ENCODE peak calls at places on chromosomes 6 and 20, in ten cellular contexts. H is heart right ventricle, T is psoas muscle, G is astrocyte, U is endothelial cell of umbilical vein, N is cardiac muscle cell, K is HCT116, O is uterus, S is endodermal cell, D is fibroblast of lung. E is an unnamed sample.

GRCh38 chr6:11613858-11614257 is 76.3 kb downstream of the TMEM170B start:
- DNase-seq in H (no peak), T (no peak), G (peak; percentile 99), U (peak; percentile 96), N (no peak), K (peak; percentile 8), O (no peak), S (no peak), D (peak; percentile 91), E (no peak)

GRCh38 chr6:53266553-53267090 is 82.1 kb downstream of the ELOVL5 start:
- DNase-seq in H (no peak), T (no peak), G (no peak), U (no peak), N (no peak), K (no peak), O (no peak), S (no peak), D (no peak), E (no peak)

GRCh38 chr6:166174031-166174430 is 6.4 kb upstream of the TBXT start:
- DNase-seq in H (no peak), T (no peak), G (no peak), U (no peak), N (no peak), K (no peak), O (no peak), S (no peak), D (no peak), E (no peak)

GRCh38 chr20:59390437-59390836 is 90.0 kb downstream of the EDN3 start:
- DNase-seq in H (no peak), T (no peak), G (no peak), U (no peak), N (no peak), K (no peak), O (no peak), S (no peak), D (no peak), E (no peak)

GRCh38 chr6:3929281-3929798 is 80.2 kb downstream of the FAM50B start:
- DNase-seq in H (no peak), T (peak; percentile 61), G (peak; percentile 80), U (no peak), N (no peak), K (no peak), O (peak; percentile 78), S (no peak), D (peak; percentile 78), E (no peak)

GRCh38 chr6:129620234-129620610 is 89.8 kb downstream of the ARHGAP18 start:
- DNase-seq in H (no peak), T (no peak), G (no peak), U (no peak), N (no peak), K (no peak), O (no peak), S (no peak), D (no peak), E (no peak)

GRCh38 chr20:51500936-51501335 is 41.6 kb downstream of the NFATC2 start:
- DNase-seq in H (no peak), T (no peak), G (no peak), U (no peak), N (no peak), K (no peak), O (no peak), S (peak; percentile 44), D (no peak), E (no peak)

GRCh38 chr20:10954137-10954840 is 280.5 kb upstream of the JAG1 start:
- DNase-seq in H (no peak), T (no peak), G (peak; percentile 66), U (no peak), N (no peak), K (no peak), O (no peak), S (peak; percentile 51), D (no peak), E (no peak)

GRCh38 chr6:152094992-152095592 is 287.6 kb downstream of the ESR1 start:
- DNase-seq in H (peak; percentile 64), T (peak; percentile 91), G (peak; percentile 99), U (peak; percentile 97), N (no peak), K (peak; percentile 89), O (peak; percentile 82), S (peak; percentile 60), D (peak; percentile 99), E (peak; percentile 90)

GRCh38 chr6:9834233-9834632 is 580.6 kb downstream of the TFAP2A start:
- DNase-seq in H (no peak), T (no peak), G (no peak), U (peak; percentile 90), N (no peak), K (no peak), O (no peak), S (no peak), D (no peak), E (no peak)
- H3K9me3 ChIP-seq in H (peaks cover 3% of the 10 kb centered on the region), T (no peaks in the 10 kb centered on the region), G (peaks cover 2% of the 10 kb centered on the region), U (no peaks in the 10 kb centered on the region), N (no peaks in the 10 kb centered on the region), K (no peaks in the 10 kb centered on the region), O (no peaks in the 10 kb centered on the region), S (no peaks in the 10 kb centered on the region), D (no peaks in the 10 kb centered on the region), E (no peaks in the 10 kb centered on the region)

DNA sequence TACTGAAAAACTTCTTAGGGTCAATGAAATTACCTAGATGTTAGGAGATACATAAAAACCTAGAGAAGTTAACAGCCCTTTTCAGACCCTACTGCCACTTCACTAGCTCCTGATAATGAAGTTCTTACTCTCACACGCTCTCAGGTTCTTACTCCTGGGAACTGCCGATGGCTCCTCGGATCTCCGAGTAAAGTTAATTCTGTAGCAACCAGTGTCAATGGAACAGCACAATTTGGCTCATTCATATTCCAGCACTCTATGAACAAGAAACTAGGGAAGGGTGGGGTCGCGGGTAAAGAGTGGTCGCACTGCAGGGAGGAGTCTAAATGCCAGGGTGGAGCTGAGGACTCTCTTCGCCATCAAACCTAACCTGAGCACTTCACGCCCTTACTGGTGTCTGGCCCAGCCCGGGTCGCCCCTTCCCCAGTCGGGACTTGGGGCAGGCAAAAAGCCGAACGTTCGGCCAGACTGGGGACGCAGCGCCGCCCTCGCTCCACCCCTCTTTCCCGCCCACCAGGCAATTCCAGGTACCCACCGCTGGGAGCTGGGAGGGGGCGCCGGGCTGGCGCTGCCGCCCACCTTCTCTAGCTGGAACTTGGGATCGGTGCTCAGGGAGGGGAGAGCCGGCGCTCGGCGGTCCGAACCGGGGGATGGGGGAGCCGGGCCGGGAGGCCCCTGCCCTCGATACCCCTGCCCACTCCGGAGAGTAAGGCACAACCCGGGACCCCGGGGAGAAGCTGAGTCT is 744 bp downstream of the RAB23 start:
- DNase-seq in H (peak; percentile 45), T (peak; percentile 82), G (peak; percentile 46), U (peak; percentile 76), N (peak; percentile 83), K (peak; percentile 54), O (peak; percentile 74), S (peak; percentile 94), D (peak; percentile 63), E (peak; percentile 16)
- TF ChIP-seq CTCF in H (no peak), T (peak; percentile 32), G (no peak), U (peak; percentile 4), N (peak; percentile 41), K (no peak), O (peak; percentile 13), S (peak; percentile 66), D (peak; percentile 38), E (peak; percentile 65)

GRCh38 chr6:22600059-22600458 is 30.7 kb downstream of the HDGFL1 start:
- DNase-seq in H (no peak), T (no peak), G (peak; percentile 53), U (no peak), N (no peak), K (no peak), O (no peak), S (no peak), D (peak; percentile 8), E (no peak)

GRCh38 chr6:22593895-22594294 is 24.5 kb downstream of the HDGFL1 start:
- DNase-seq in H (no peak), T (no peak), G (no peak), U (no peak), N (no peak), K (no peak), O (no peak), S (no peak), D (no peak), E (no peak)

GRCh38 chr6:22598386-22598785 is 29.0 kb downstream of the HDGFL1 start:
- DNase-seq in H (no peak), T (no peak), G (no peak), U (no peak), N (no peak), K (no peak), O (no peak), S (no peak), D (no peak), E (no peak)

GRCh38 chr6:22590423-22590822 is 21.1 kb downstream of the HDGFL1 start:
- DNase-seq in H (no peak), T (no peak), G (no peak), U (no peak), N (no peak), K (no peak), O (no peak), S (no peak), D (no peak), E (no peak)

GRCh38 chr6:22596011-22596410 is 26.6 kb downstream of the HDGFL1 start:
- DNase-seq in H (no peak), T (no peak), G (peak; percentile 46), U (no peak), N (no peak), K (no peak), O (no peak), S (no peak), D (no peak), E (no peak)
- H3K9me3 ChIP-seq in H (no peaks in the 10 kb centered on the region), T (no peaks in the 10 kb centered on the region), G (no peaks in the 10 kb centered on the region), U (no peaks in the 10 kb centered on the region), N (no peaks in the 10 kb centered on the region), K (no peaks in the 10 kb centered on the region), O (no peaks in the 10 kb centered on the region), S (no peaks in the 10 kb centered on the region), D (no peaks in the 10 kb centered on the region), E (no peaks in the 10 kb centered on the region)

GRCh38 chr6:108555399-108556052 is 5.2 kb upstream of the FOXO3 start:
- DNase-seq in H (peak; percentile 27), T (peak; percentile 84), G (no peak), U (no peak), N (no peak), K (no peak), O (no peak), S (no peak), D (no peak), E (peak; percentile 82)
- TF ChIP-seq CTCF in H (no peak), T (no peak), G (no peak), U (no peak), N (no peak), K (no peak), O (no peak), S (no peak), D (no peak), E (no peak)